ENCODE peak calls at places on chromosomes 11 and 22, in six cellular contexts. E, A, H, W, M and N are unnamed samples.

GRCh38 chr11:27440090-27440489 is 32.5 kb downstream of the LGR4 start:
- DNase-seq in E (no peak), A (no peak), H (no peak), W (no peak), M (no peak), N (no peak)

GRCh38 chr11:100640646-100641045 is 46.4 kb upstream of the ARHGAP42 start:
- DNase-seq in E (no peak), A (no peak), H (no peak), W (no peak), M (no peak), N (no peak)

GRCh38 chr11:60753309-60753708 is 3.4 kb upstream of the MS4A15 start:
- DNase-seq in E (no peak), A (no peak), H (no peak), W (no peak), M (no peak), N (no peak)

GRCh38 chr11:36362902-36363301 is 66.8 kb downstream of the PRR5L start:
- DNase-seq in E (peak; percentile 71), A (peak; percentile 97), H (no peak), W (no peak), M (no peak), N (peak; percentile 71)

GRCh38 chr11:1225386-1226225 is 2.7 kb downstream of the MUC5B start:
- DNase-seq in E (no peak), A (no peak), H (peak; percentile 36), W (no peak), M (no peak), N (no peak)

GRCh38 chr11:130162733-130163132 is 3.2 kb downstream of the ST14 start:
- DNase-seq in E (peak; percentile 51), A (peak; percentile 72), H (peak; percentile 56), W (peak; percentile 17), M (no peak), N (no peak)

GRCh38 chr11:20070459-20070858 is 89.8 kb downstream of the DBX1 start:
- DNase-seq in E (no peak), A (no peak), H (no peak), W (no peak), M (no peak), N (no peak)

GRCh38 chr11:76806608-76807205 is 23.6 kb downstream of the TSKU start:
- DNase-seq in E (no peak), A (no peak), H (no peak), W (no peak), M (no peak), N (no peak)

GRCh38 chr11:59641156-59641555 is 25.6 kb upstream of the OSBP start:
- DNase-seq in E (peak; percentile 7), A (no peak), H (no peak), W (no peak), M (no peak), N (no peak)

GRCh38 chr22:30182365-30182764 is 64.2 kb downstream of the LIF start:
- DNase-seq in E (no peak), A (no peak), H (no peak), W (no peak), M (no peak), N (no peak)

GRCh38 chr22:47775686-47776085 is 1013.2 kb downstream of the TBC1D22A start:
- DNase-seq in E (peak; percentile 3), A (no peak), H (no peak), W (no peak), M (no peak), N (no peak)

GRCh38 chr11:3160252-3161031 is 4.7 kb downstream of the OSBPL5 start:
- DNase-seq in E (peak; percentile 90), A (peak; percentile 90), H (peak; percentile 88), W (no peak), M (no peak), N (peak; percentile 73)

GRCh38 chr22:20083157-20083890 is 3.3 kb downstream of the DGCR8 start:
- DNase-seq in E (no peak), A (no peak), H (peak; percentile 14), W (no peak), M (no peak), N (no peak)

GRCh38 chr11:112255075-112255739 is 5.5 kb downstream of the PLET1 start:
- DNase-seq in E (peak; percentile 84), A (peak; percentile 63), H (no peak), W (no peak), M (no peak), N (no peak)

GRCh38 chr22:47691152-47691895 is 928.9 kb downstream of the TBC1D22A start:
- DNase-seq in E (no peak), A (no peak), H (no peak), W (no peak), M (no peak), N (no peak)

GRCh38 chr11:77198440-77198849 is 70.4 kb downstream of the MYO7A start:
- DNase-seq in E (peak; percentile 18), A (peak; percentile 12), H (peak; percentile 13), W (peak; percentile 40), M (no peak), N (no peak)